ENCODE peak calls at places on chromosomes 5 and 9, in ten cellular contexts. H, Y, U, Q, G, F, L, T, P and J are unnamed samples. For H3K9me3, the result is how much of the 10 kb centered on the place peaks cover.

GRCh38 chr5:130514984-130515690 is 610.9 kb downstream of the CHSY3 start:
- DNase-seq in H (no peak), Y (peak), U (no peak), Q (no peak), G (no peak), F (no peak), L (no peak), T (no peak), P (no peak), J (no peak)

GRCh38 chr5:5105531-5105930 is 34.6 kb upstream of the ADAMTS16 start:
- DNase-seq in H (no peak), Y (no peak), U (no peak), Q (no peak), G (no peak), F (no peak), L (no peak), T (no peak), P (no peak), J (no peak)

GRCh38 chr5:40333459-40334241 is 346.1 kb upstream of the PTGER4 start:
- DNase-seq in H (no peak), Y (peak), U (no peak), Q (peak), G (no peak), F (no peak), L (no peak), T (no peak), P (no peak), J (no peak)

GRCh38 chr9:1222511-1222910 is 172.4 kb downstream of the DMRT2 start:
- DNase-seq in H (no peak), Y (peak), U (no peak), Q (no peak), G (no peak), F (no peak), L (no peak), T (no peak), P (no peak), J (no peak)

GRCh38 chr9:37060821-37061220 is 26.8 kb upstream of the PAX5 start:
- DNase-seq in H (no peak), Y (no peak), U (no peak), Q (no peak), G (no peak), F (no peak), L (no peak), T (no peak), P (no peak), J (no peak)

GRCh38 chr9:96612105-96612965 is 7.3 kb downstream of the CDC14B start:
- DNase-seq in H (peak), Y (peak), U (peak), Q (no peak), G (peak), F (no peak), L (no peak), T (no peak), P (no peak), J (peak)

GRCh38 chr9:112041536-112042243 is 133.4 kb downstream of the SUSD1 start:
- DNase-seq in H (peak), Y (peak), U (no peak), Q (no peak), G (peak), F (peak), L (no peak), T (no peak), P (no peak), J (no peak)

GRCh38 chr9:109894921-109895758 is 115.1 kb downstream of the PALM2AKAP2 start:
- DNase-seq in H (no peak), Y (peak), U (no peak), Q (no peak), G (no peak), F (no peak), L (no peak), T (no peak), P (no peak), J (no peak)

GRCh38 chr9:93298498-93299417 is 114.8 kb downstream of the WNK2 start:
- DNase-seq in H (no peak), Y (no peak), U (no peak), Q (no peak), G (peak), F (no peak), L (no peak), T (no peak), P (no peak), J (no peak)

GRCh38 chr5:160959804-160960203 is 107.8 kb upstream of the ATP10B start:
- DNase-seq in H (peak), Y (no peak), U (no peak), Q (no peak), G (peak), F (peak), L (no peak), T (no peak), P (no peak), J (no peak)

GRCh38 chr9:106877345-106877744 is 14.4 kb downstream of the ZNF462 start:
- DNase-seq in H (no peak), Y (no peak), U (no peak), Q (no peak), G (no peak), F (no peak), L (no peak), T (no peak), P (no peak), J (no peak)

GRCh38 chr5:175471628-175472027 is 6.7 kb upstream of the SFXN1 start:
- DNase-seq in H (no peak), Y (no peak), U (no peak), Q (peak), G (no peak), F (no peak), L (no peak), T (no peak), P (no peak), J (no peak)

DNA sequence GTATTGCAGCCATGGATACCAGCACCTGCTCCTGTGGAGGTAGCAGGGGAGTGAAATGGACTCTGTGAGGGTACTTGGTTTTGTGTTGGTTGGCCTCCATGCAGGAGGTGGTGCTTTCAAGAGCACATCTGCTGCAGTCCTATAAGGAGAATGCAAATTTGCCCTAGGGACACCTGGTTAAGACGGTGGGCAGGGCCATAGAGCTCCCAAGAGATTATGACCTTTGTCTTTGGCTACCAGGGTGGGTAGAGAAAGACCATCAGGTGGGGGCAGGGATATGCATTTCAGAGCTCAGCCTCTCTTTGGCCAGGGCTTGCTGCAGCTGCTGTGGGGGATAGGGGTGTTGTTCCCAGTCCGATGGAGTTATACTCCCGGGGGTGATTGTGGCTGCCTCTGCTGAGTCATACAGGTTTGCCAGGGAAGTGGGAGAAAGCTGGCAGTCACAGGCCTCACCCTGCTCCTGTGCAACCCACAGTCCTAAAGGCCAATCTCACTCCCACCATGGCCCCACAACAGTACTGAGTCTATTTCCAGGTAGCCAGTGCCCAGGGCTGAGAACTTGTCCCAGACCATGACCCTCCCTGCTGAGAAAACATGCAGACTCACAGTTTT is 14.0 kb upstream of the PDLIM4 start:
- DNase-seq in H (no peak), Y (no peak), U (no peak), Q (no peak), G (no peak), F (no peak), L (no peak), T (no peak), P (peak), J (no peak)
- H3K9me3 ChIP-seq in H (under half), Y (under half), U (under half), Q (under half), G (under half), F (under half), L (under half), T (under half), P (under half), J (under half)

GRCh38 chr9:99018653-99019052 is 74.9 kb downstream of the COL15A1 start:
- DNase-seq in H (no peak), Y (no peak), U (no peak), Q (no peak), G (no peak), F (no peak), L (no peak), T (no peak), P (no peak), J (no peak)

GRCh38 chr9:99015448-99015847 is 71.7 kb downstream of the COL15A1 start:
- DNase-seq in H (no peak), Y (no peak), U (no peak), Q (no peak), G (no peak), F (no peak), L (no peak), T (no peak), P (no peak), J (no peak)

GRCh38 chr9:99019523-99020331 is 76.0 kb downstream of the COL15A1 start:
- DNase-seq in H (no peak), Y (peak), U (no peak), Q (no peak), G (no peak), F (peak), L (no peak), T (no peak), P (no peak), J (no peak)

GRCh38 chr9:99015890-99016289 is 72.2 kb downstream of the COL15A1 start:
- DNase-seq in H (no peak), Y (no peak), U (no peak), Q (no peak), G (no peak), F (no peak), L (no peak), T (no peak), P (no peak), J (no peak)

DNA sequence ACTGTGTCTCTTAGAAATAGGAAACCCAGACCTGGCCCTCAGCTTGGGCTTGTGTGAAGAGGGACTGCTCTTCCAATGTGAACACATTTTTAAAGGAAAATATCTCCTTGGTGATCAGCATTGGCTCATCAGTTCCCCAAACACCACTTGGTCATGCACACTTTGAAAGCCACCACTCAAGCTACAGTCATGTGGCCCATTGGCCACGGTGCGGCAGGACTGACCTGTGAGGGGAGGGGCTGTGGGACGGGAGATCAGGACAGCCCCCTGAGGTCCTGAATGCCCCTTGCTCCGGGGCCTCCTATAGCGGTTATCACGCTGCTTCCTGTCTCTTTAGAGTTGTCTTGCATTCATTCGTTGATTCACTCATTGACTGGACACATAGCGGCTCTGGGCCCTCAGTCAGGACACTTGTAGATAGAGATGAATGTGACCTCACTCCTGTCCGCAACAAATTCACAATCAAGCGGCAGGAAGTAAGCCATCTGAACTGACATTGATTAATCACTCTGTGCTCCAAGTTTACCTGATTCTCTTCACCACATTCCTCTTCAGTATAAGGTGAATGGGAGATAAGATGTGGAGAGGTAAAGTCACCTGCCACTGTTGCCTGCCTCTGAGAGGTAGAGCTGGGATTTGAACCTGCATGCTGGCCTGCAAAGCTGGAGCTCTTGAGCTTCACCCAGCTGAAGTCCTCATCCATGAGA is 73.1 kb downstream of the COL15A1 start:
- DNase-seq in H (no peak), Y (no peak), U (no peak), Q (no peak), G (no peak), F (no peak), L (no peak), T (no peak), P (no peak), J (no peak)
- H3K27ac ChIP-seq in H (no peak), Y (peak), U (no peak), Q (no peak), G (no peak), F (no peak), L (no peak), T (no peak), P (no peak), J (no peak)

GRCh38 chr5:154475613-154476342 is 2.2 kb downstream of the HAND1 start:
- DNase-seq in H (no peak), Y (no peak), U (peak), Q (no peak), G (no peak), F (no peak), L (no peak), T (no peak), P (no peak), J (no peak)
- H3K9me3 ChIP-seq in H (under half), Y (under half), U (under half), Q (under half), G (under half), F (under half), L (under half), T (under half), P (under half), J (under half)

DNA sequence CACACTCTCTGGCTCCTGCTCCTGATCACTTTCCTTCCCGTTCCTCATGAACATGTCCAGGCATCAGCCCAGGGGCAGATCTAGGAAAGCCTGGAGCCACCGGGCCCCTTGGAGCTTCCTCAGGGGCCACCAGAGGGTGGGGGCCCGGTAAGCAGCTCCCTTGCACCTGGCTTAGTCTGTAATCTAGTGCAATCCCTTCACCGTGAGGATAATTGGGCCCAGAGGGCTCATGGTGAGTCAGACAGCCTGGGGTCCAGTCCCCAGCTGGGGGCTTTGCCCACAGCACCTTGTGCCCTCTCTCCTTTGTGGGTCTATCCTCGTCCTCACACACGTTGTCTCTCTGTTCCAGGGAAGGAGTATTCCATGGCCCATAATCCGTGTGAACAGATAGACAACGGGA is 10.4 kb upstream of the ALDH1B1 start:
- DNase-seq in H (no peak), Y (no peak), U (no peak), Q (no peak), G (no peak), F (peak), L (no peak), T (no peak), P (no peak), J (no peak)
- H3K27ac ChIP-seq in H (peak), Y (no peak), U (peak), Q (no peak), G (peak), F (no peak), L (no peak), T (no peak), P (no peak), J (no peak)

GRCh38 chr5:9020996-9021395 is 524.9 kb downstream of the SEMA5A start:
- DNase-seq in H (no peak), Y (no peak), U (no peak), Q (no peak), G (no peak), F (no peak), L (no peak), T (no peak), P (no peak), J (no peak)

DNA sequence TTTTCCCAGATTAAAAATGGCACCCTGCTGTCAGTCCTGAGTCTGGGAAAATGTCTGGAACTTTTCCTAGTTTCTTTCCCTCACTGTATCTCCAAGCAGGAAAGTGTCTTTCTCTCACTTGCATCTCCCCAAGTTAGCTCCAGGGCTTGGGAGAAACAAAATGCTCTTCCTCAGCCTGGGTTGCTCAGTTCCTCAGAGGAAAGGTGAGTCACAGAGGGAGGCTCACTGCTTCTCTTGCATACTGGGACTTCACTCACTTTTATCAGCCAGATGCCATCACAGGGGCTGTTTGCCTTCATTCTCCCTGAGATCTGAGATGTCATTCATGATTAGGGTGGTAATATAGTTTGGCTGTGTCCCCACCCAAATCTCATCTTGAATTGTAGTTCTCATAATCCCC is 519.9 kb downstream of the SEMA5A start:
- DNase-seq in H (no peak), Y (peak), U (no peak), Q (no peak), G (no peak), F (no peak), L (no peak), T (no peak), P (no peak), J (no peak)
- H3K9me3 ChIP-seq in H (under half), Y (under half), U (under half), Q (under half), G (under half), F (under half), L (under half), T (under half), P (under half), J (under half)